ENCODE peak calls at places on chromosomes 3 and 15, in six cellular contexts. One of them, this sample, is unnamed.

GRCh38 chr15:42160110-42160509 is 3.7 kb upstream of the PLA2G4F start:
- DNase-seq in H1: no peak
- DNase-seq in HCT116: no peak
- DNase-seq in GM12878: no peak
- DNase-seq in K562: no peak
- DNase-seq in HepG2: no peak
- DNase-seq in this sample: no peak

GRCh38 chr15:85581495-85581894 is 201.1 kb downstream of the AKAP13 start:
- DNase-seq in GM12878: no peak
- DNase-seq in K562: no peak
- DNase-seq in HepG2: no peak
- DNase-seq in H1: no peak
- DNase-seq in HCT116: no peak
- DNase-seq in this sample: no peak

GRCh38 chr15:30924353-30924752 is 20.6 kb downstream of the FAN1 start:
- DNase-seq in K562: no peak
- DNase-seq in HepG2: no peak
- DNase-seq in HCT116: no peak
- DNase-seq in GM12878: no peak
- DNase-seq in H1: no peak
- DNase-seq in this sample: no peak

GRCh38 chr15:39672184-39672583 is 91.3 kb downstream of the THBS1 start:
- DNase-seq in K562: no peak
- DNase-seq in H1: no peak
- DNase-seq in HepG2: no peak
- DNase-seq in HCT116: no peak
- DNase-seq in GM12878: no peak
- DNase-seq in this sample: no peak

GRCh38 chr15:64656508-64656907 is 118.9 kb downstream of the RBPMS2 start:
- DNase-seq in HCT116: no peak
- DNase-seq in K562: no peak
- DNase-seq in HepG2: no peak
- DNase-seq in H1: no peak
- DNase-seq in GM12878: no peak
- DNase-seq in this sample: no peak

GRCh38 chr3:165466856-165467255 is 270.7 kb upstream of the SLITRK3 start:
- DNase-seq in HCT116: no peak
- DNase-seq in H1: no peak
- DNase-seq in K562: no peak
- DNase-seq in GM12878: no peak
- DNase-seq in HepG2: no peak
- DNase-seq in this sample: no peak

GRCh38 chr3:113499081-113499480 is 15.9 kb downstream of the SPICE1 start:
- DNase-seq in K562: no peak
- DNase-seq in GM12878: no peak
- DNase-seq in H1: no peak
- DNase-seq in HCT116: no peak
- DNase-seq in HepG2: no peak
- DNase-seq in this sample: no peak

GRCh38 chr3:69499899-69500316 is 114.0 kb upstream of the FRMD4B start:
- DNase-seq in HepG2: no peak
- DNase-seq in HCT116: no peak
- DNase-seq in H1: no peak
- DNase-seq in K562: no peak
- DNase-seq in GM12878: no peak
- DNase-seq in this sample: no peak

GRCh38 chr15:48062476-48062875 is 58.3 kb upstream of the SLC24A5 start:
- DNase-seq in HepG2: no peak
- DNase-seq in HCT116: no peak
- DNase-seq in H1: no peak
- DNase-seq in K562: no peak
- DNase-seq in GM12878: no peak
- DNase-seq in this sample: no peak

GRCh38 chr3:11136871-11137626 is 17.2 kb upstream of the HRH1 start:
- DNase-seq in HCT116: peak; percentile 100
- DNase-seq in K562: peak; percentile 43
- DNase-seq in GM12878: no peak
- DNase-seq in H1: no peak
- DNase-seq in HepG2: peak; percentile 40
- DNase-seq in this sample: no peak

GRCh38 chr3:52357151-52358080 is 41.3 kb downstream of the DNAH1 start:
- DNase-seq in H1: no peak
- DNase-seq in HCT116: no peak
- DNase-seq in GM12878: no peak
- DNase-seq in HepG2: no peak
- DNase-seq in K562: no peak
- DNase-seq in this sample: no peak

GRCh38 chr15:28915041-28915810 is 29.5 kb downstream of the APBA2 start:
- DNase-seq in K562: no peak
- DNase-seq in HCT116: no peak
- DNase-seq in GM12878: no peak
- DNase-seq in HepG2: no peak
- DNase-seq in H1: no peak
- DNase-seq in this sample: no peak

GRCh38 chr15:96362001-96362758 is 31.7 kb downstream of the NR2F2 start:
- DNase-seq in GM12878: no peak
- DNase-seq in HCT116: no peak
- DNase-seq in H1: no peak
- DNase-seq in K562: no peak
- DNase-seq in HepG2: no peak
- DNase-seq in this sample: no peak

GRCh38 chr15:72227192-72227586 is 3.8 kb downstream of the PKM start:
- DNase-seq in H1: no peak
- DNase-seq in HCT116: peak; percentile 59
- DNase-seq in GM12878: peak; percentile 46
- DNase-seq in K562: peak; percentile 61
- DNase-seq in HepG2: peak; percentile 7
- DNase-seq in this sample: no peak

GRCh38 chr3:11661827-11662226 is 18.1 kb upstream of the VGLL4 start:
- DNase-seq in K562: peak; percentile 39
- DNase-seq in GM12878: no peak
- DNase-seq in HepG2: no peak
- DNase-seq in HCT116: no peak
- DNase-seq in H1: no peak
- DNase-seq in this sample: peak; percentile 30

GRCh38 chr15:86201313-86202008 is 121.8 kb downstream of the AGBL1 start:
- DNase-seq in HCT116: no peak
- DNase-seq in K562: no peak
- DNase-seq in HepG2: no peak
- DNase-seq in GM12878: no peak
- DNase-seq in H1: no peak
- DNase-seq in this sample: no peak

GRCh38 chr3:72031581-72031980 is 246.6 kb upstream of the PROK2 start:
- DNase-seq in HepG2: no peak
- DNase-seq in GM12878: no peak
- DNase-seq in H1: no peak
- DNase-seq in HCT116: no peak
- DNase-seq in K562: peak; percentile 24
- DNase-seq in this sample: no peak

GRCh38 chr3:72492240-72492639 is 356.0 kb downstream of the SHQ1 start:
- DNase-seq in HCT116: no peak
- DNase-seq in GM12878: no peak
- DNase-seq in H1: no peak
- DNase-seq in HepG2: no peak
- DNase-seq in K562: no peak
- DNase-seq in this sample: peak; percentile 56

GRCh38 chr15:66094331-66094730 is 159.2 kb downstream of the MEGF11 start:
- DNase-seq in GM12878: no peak
- DNase-seq in HCT116: no peak
- DNase-seq in H1: no peak
- DNase-seq in K562: no peak
- DNase-seq in HepG2: no peak
- DNase-seq in this sample: no peak

GRCh38 chr15:66092053-66092976 is 161.2 kb downstream of the MEGF11 start:
- DNase-seq in K562: no peak
- DNase-seq in HCT116: no peak
- DNase-seq in HepG2: no peak
- DNase-seq in GM12878: no peak
- DNase-seq in H1: no peak
- DNase-seq in this sample: no peak

GRCh38 chr15:66085128-66085527 is 168.4 kb downstream of the MEGF11 start:
- DNase-seq in GM12878: no peak
- DNase-seq in HCT116: no peak
- DNase-seq in HepG2: peak; percentile 31
- DNase-seq in H1: no peak
- DNase-seq in K562: peak; percentile 36
- DNase-seq in this sample: no peak

GRCh38 chr15:66084704-66085103 is 168.8 kb downstream of the MEGF11 start:
- DNase-seq in H1: no peak
- DNase-seq in HepG2: no peak
- DNase-seq in HCT116: no peak
- DNase-seq in K562: no peak
- DNase-seq in GM12878: no peak
- DNase-seq in this sample: no peak

DNA sequence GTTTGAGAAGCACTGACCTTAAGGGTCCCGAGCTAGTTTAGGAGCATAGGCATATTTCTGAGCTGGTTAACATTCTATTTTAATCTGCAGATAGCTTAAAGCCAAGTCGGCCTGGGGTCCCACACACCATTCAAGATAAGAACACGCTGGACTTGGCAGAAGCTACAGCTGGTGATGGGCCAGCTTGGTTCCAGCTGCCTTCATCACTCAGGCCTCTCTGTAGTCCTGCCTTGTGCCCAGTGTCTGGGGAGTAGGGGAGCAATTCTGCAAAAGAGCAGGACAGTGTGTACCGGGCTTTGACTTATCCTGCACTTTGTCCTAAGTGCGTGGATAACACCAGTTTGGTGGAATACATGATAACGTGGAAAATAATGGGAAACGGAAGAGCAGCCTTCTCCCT is 164.5 kb downstream of the MEGF11 start:
- DNase-seq in HCT116: no peak
- DNase-seq in GM12878: no peak
- DNase-seq in K562: no peak
- DNase-seq in H1: no peak
- DNase-seq in HepG2: no peak
- DNase-seq in this sample: no peak
- TF ChIP-seq JUND in HCT116: no peak
- TF ChIP-seq JUND in GM12878: no peak
- TF ChIP-seq JUND in K562: no peak
- TF ChIP-seq JUND in H1: no peak
- TF ChIP-seq JUND in HepG2: no peak
- TF ChIP-seq JUND in this sample: no peak

GRCh38 chr15:73870700-73871408 is 2.5 kb upstream of the TBC1D21 start:
- DNase-seq in HepG2: no peak
- DNase-seq in K562: peak; percentile 67
- DNase-seq in GM12878: no peak
- DNase-seq in HCT116: no peak
- DNase-seq in H1: no peak
- DNase-seq in this sample: no peak

GRCh38 chr15:73872370-73872769 is 994 bp upstream of the TBC1D21 start:
- DNase-seq in GM12878: no peak
- DNase-seq in H1: no peak
- DNase-seq in K562: no peak
- DNase-seq in HepG2: no peak
- DNase-seq in HCT116: no peak
- DNase-seq in this sample: no peak

GRCh38 chr15:73873889-73874511 is 636 bp downstream of the TBC1D21 start:
- DNase-seq in H1: no peak
- DNase-seq in GM12878: no peak
- DNase-seq in HCT116: peak; percentile 54
- DNase-seq in K562: peak; percentile 68
- DNase-seq in HepG2: peak; percentile 52
- DNase-seq in this sample: no peak

GRCh38 chr15:73876779-73877178 is 3.4 kb downstream of the TBC1D21 start:
- DNase-seq in GM12878: no peak
- DNase-seq in K562: no peak
- DNase-seq in H1: no peak
- DNase-seq in HCT116: no peak
- DNase-seq in HepG2: no peak
- DNase-seq in this sample: no peak

DNA sequence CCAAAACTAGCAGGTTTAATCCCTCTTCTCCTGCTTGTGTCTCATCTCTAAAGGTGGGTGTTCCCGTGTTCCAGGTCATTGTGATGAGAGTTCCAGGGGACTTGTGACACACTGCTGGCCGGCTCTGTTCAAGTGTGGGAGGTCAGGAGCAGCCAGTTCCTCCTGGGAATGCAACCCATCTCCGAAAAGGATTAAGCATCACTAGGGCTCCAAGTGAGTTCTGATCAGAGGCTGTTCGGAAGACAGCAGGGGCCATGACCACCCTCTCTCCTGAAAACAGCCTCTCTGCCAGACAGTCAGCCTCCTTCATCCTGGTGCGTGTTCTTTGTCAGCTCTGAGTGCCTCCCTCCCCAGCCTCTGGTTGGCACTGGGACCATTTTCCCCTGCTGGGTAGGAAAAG is at the start of gene TBC1D21:
- DNase-seq in H1: no peak
- DNase-seq in HCT116: no peak
- DNase-seq in K562: no peak
- DNase-seq in HepG2: no peak
- DNase-seq in GM12878: no peak
- DNase-seq in this sample: no peak
- TF ChIP-seq JUND in H1: no peak
- TF ChIP-seq JUND in HCT116: no peak
- TF ChIP-seq JUND in K562: no peak
- TF ChIP-seq JUND in HepG2: no peak
- TF ChIP-seq JUND in GM12878: no peak
- TF ChIP-seq JUND in this sample: no peak

GRCh38 chr3:58013973-58014649 is 5.9 kb downstream of the FLNB start:
- DNase-seq in HCT116: no peak
- DNase-seq in HepG2: no peak
- DNase-seq in GM12878: no peak
- DNase-seq in K562: no peak
- DNase-seq in H1: no peak
- DNase-seq in this sample: no peak
- TF ChIP-seq JUND in HCT116: no peak
- TF ChIP-seq JUND in HepG2: no peak
- TF ChIP-seq JUND in GM12878: no peak
- TF ChIP-seq JUND in K562: no peak
- TF ChIP-seq JUND in H1: no peak
- TF ChIP-seq JUND in this sample: no peak

GRCh38 chr15:57640935-57641682 is 49.4 kb downstream of the MYZAP start:
- DNase-seq in HepG2: peak; percentile 26
- DNase-seq in GM12878: no peak
- DNase-seq in H1: no peak
- DNase-seq in HCT116: no peak
- DNase-seq in K562: peak; percentile 32
- DNase-seq in this sample: peak; percentile 19
- TF ChIP-seq JUND in HepG2: no peak
- TF ChIP-seq JUND in GM12878: no peak
- TF ChIP-seq JUND in H1: no peak
- TF ChIP-seq JUND in HCT116: no peak
- TF ChIP-seq JUND in K562: no peak
- TF ChIP-seq JUND in this sample: no peak

This sample was measured in T47D.